ENCODE peak calls at places on chromosome 19, in seven cellular contexts. R is right atrium auricular region, O is cardiac fibroblast, E is dorsolateral prefrontal cortex, W is tibial artery, I is neural crest cell, Y is AG10803. F is an unnamed sample.

GRCh38 chr19:48560095-48560530 is 8.1 kb downstream of the SULT2B1 start:
- DNase-seq in R (no peak), O (no peak), W (no peak), I (no peak), E (no peak), Y (no peak), F (no peak)

GRCh38 chr19:35782589-35782988 is 7.2 kb downstream of the ARHGAP33 start:
- DNase-seq in O (no peak), E (no peak), Y (no peak), R (no peak), I (no peak), W (no peak), F (no peak)

GRCh38 chr19:35034005-35034502 is 3.8 kb downstream of the SCN1B start:
- DNase-seq in W (no peak), Y (no peak), O (no peak), R (no peak), E (no peak), I (no peak), F (no peak)

GRCh38 chr19:39752390-39752789 is 14.6 kb upstream of the CLC start:
- DNase-seq in R (no peak), W (no peak), Y (no peak), O (no peak), I (no peak), E (no peak), F (no peak)

GRCh38 chr19:52188822-52189744 is 769 bp upstream of the PPP2R1A start:
- DNase-seq in W (no peak), Y (no peak), O (no peak), E (no peak), I (peak), R (peak), F (peak)

GRCh38 chr19:42285546-42285945 is 16.4 kb upstream of the PRR19 start:
- DNase-seq in R (no peak), E (no peak), W (peak), I (no peak), O (no peak), Y (no peak), F (no peak)

GRCh38 chr19:47376589-47377144 is 27.6 kb downstream of the DHX34 start:
- DNase-seq in R (no peak), E (no peak), O (no peak), W (no peak), Y (no peak), I (no peak), F (no peak)

GRCh38 chr19:34662919-34663318 is 14.0 kb downstream of the SCGB2B2 start:
- DNase-seq in R (no peak), O (peak), Y (peak), I (no peak), E (no peak), W (no peak), F (no peak)

GRCh38 chr19:35056513-35057063 is 15.1 kb downstream of the HPN start:
- DNase-seq in W (no peak), E (no peak), O (no peak), I (no peak), R (no peak), Y (no peak), F (no peak)

GRCh38 chr19:48595171-48595570 is 11.4 kb upstream of the SPACA4 start:
- DNase-seq in E (no peak), W (no peak), O (no peak), I (no peak), R (no peak), Y (no peak), F (no peak)

GRCh38 chr19:6501740-6502648 is at the start of gene TUBB4A:
- DNase-seq in O (no peak), R (no peak), Y (no peak), I (peak), W (no peak), E (peak), F (peak)

GRCh38 chr19:53182202-53182601 is 11.0 kb downstream of the ZNF665 start:
- DNase-seq in I (no peak), W (no peak), E (no peak), R (no peak), O (peak), Y (no peak), F (no peak)

GRCh38 chr19:13732337-13732736 is 32.0 kb upstream of the MRI1 start:
- DNase-seq in E (no peak), O (no peak), I (no peak), Y (no peak), R (no peak), W (no peak), F (no peak)

GRCh38 chr19:43318796-43319314 is 34.6 kb upstream of the CD177 start:
- DNase-seq in O (no peak), I (no peak), E (no peak), R (no peak), W (no peak), Y (peak), F (no peak)

GRCh38 chr19:9768175-9769112 is at the start of gene ZNF846:
- DNase-seq in E (peak), W (peak), R (peak), O (peak), Y (peak), I (peak), F (peak)

GRCh38 chr19:8489591-8490394 is 12.6 kb downstream of the PRAM1 start:
- DNase-seq in I (no peak), R (no peak), Y (no peak), E (no peak), O (no peak), W (no peak), F (no peak)

GRCh38 chr19:15443838-15444237 is 5.9 kb downstream of the WIZ start:
- DNase-seq in E (no peak), R (no peak), W (peak), Y (peak), I (no peak), O (no peak), F (no peak)

GRCh38 chr19:2050991-2051770 is at the start of gene MKNK2:
- DNase-seq in Y (peak), R (peak), W (peak), O (peak), E (peak), I (peak), F (peak)

GRCh38 chr19:49651029-49651825 is 9.2 kb downstream of the SCAF1 start:
- DNase-seq in Y (no peak), E (no peak), O (no peak), I (no peak), R (no peak), W (no peak), F (no peak)

GRCh38 chr19:11405846-11406643 is 13.1 kb downstream of the RGL3 start:
- DNase-seq in E (no peak), R (no peak), O (no peak), Y (no peak), I (no peak), W (no peak), F (no peak)

DNA sequence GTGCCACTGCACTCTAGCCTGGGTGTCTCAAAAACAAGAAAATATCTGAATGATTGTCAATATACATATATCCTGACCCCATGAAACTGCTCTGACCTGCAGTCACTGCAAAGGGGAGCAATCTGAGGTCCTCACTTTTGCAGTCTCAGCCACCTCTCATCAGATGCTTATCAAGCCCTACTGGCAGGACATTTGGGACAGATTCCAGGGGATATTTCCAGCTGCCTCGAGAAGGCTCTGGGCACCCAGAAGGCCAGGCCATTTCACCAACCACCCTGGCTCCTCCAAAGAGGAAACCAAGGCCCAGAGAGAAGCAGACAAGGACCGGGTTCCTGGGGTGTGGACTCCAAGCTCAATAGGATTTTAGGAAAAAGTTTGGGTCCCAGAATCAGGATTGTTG is 2.3 kb downstream of the EML2 start:
- DNase-seq in Y (no peak), R (no peak), E (no peak), O (no peak), W (no peak), I (no peak), F (no peak)
- TF ChIP-seq CTCF in Y (no peak), R (no peak), E (no peak), O (no peak), W (no peak), I (no peak), F (no peak)

GRCh38 chr19:29714371-29714952 is 599 bp downstream of the C19orf12 start:
- DNase-seq in O (no peak), Y (no peak), W (no peak), R (no peak), I (no peak), E (no peak), F (no peak)

GRCh38 chr19:29715695-29716581 is 877 bp upstream of the C19orf12 start:
- DNase-seq in Y (no peak), E (no peak), W (no peak), R (no peak), I (no peak), O (peak), F (no peak)

GRCh38 chr19:29712744-29713516 is 2.1 kb downstream of the C19orf12 start:
- DNase-seq in I (no peak), Y (no peak), E (peak), W (no peak), O (no peak), R (no peak), F (no peak)

GRCh38 chr19:29717051-29717450 is 2.0 kb upstream of the C19orf12 start:
- DNase-seq in R (no peak), W (no peak), E (no peak), O (no peak), I (no peak), Y (no peak), F (no peak)

GRCh38 chr19:29714953-29715694 is at the start of gene C19orf12:
- DNase-seq in E (peak), O (peak), Y (peak), W (peak), I (peak), R (no peak), F (peak)
- TF ChIP-seq CTCF in E (no peak), O (no peak), Y (no peak), W (no peak), I (no peak), R (no peak), F (no peak)

DNA sequence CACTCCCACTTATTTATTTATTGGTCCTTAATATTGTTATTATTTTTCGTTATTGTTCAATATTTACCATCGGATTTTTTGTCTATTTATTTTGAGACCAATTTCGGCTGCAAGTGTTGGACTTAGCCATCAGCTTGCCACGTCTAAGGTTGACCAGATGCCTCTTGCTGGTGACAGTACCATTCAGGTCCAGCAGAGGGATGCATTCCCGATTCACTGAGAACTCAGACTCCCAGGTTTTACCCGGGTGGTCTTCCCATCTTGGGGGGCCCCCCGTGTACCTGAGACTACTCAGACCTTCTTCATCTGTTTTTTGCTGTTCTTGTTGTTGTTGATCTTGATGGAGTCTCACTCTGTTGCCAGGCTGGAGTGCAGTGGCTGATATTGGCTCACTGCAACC is 1435.2 kb downstream of the UQCRFS1 start:
- DNase-seq in W (no peak), O (peak), E (no peak), I (no peak), Y (no peak), R (peak), F (no peak)
- TF ChIP-seq CTCF in W (no peak), O (peak), E (no peak), I (peak), Y (no peak), R (no peak), F (no peak)

GRCh38 chr19:54405628-54406027 is 9.6 kb upstream of the TTYH1 start:
- DNase-seq in O (no peak), Y (no peak), I (no peak), W (no peak), R (no peak), E (no peak), F (no peak)

GRCh38 chr19:54399189-54399588 is 16.1 kb upstream of the TTYH1 start:
- DNase-seq in O (no peak), I (no peak), Y (no peak), R (no peak), W (no peak), E (no peak), F (no peak)

GRCh38 chr19:54407780-54408179 is 7.5 kb upstream of the TTYH1 start:
- DNase-seq in I (no peak), E (no peak), R (no peak), O (no peak), Y (no peak), W (no peak), F (no peak)

GRCh38 chr19:54400913-54401312 is 14.4 kb upstream of the TTYH1 start:
- DNase-seq in E (no peak), I (no peak), O (no peak), Y (no peak), W (no peak), R (no peak), F (no peak)

DNA sequence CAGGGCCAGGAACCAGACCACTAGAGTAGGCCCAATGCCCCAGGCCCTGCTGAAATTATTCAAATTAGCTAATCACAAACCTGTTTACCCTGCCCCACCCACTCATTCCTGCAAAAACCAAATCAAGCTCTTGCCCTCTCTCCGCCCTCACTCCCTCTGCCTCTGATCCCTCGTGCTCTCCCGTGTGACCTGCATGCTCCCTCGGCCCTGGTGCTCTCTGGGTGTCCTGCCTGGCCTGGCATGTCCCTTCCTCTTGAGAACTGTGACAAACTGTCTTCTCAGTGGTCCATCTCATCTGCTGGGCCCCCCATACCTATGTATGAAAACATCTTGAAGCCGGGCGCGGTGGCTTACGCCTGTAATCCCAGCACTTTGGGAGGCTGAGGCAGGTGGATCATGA is 12.2 kb upstream of the TTYH1 start:
- DNase-seq in E (no peak), R (no peak), O (no peak), Y (no peak), W (no peak), I (no peak), F (no peak)
- TF ChIP-seq CTCF in E (no peak), R (no peak), O (no peak), Y (no peak), W (no peak), I (no peak), F (no peak)

GRCh38 chr19:17125728-17126677 is 50.4 kb downstream of the MYO9B start:
- DNase-seq in I (no peak), Y (no peak), W (peak), E (peak), R (peak), O (peak), F (no peak)
- TF ChIP-seq CTCF in I (no peak), Y (no peak), W (no peak), E (no peak), R (no peak), O (no peak), F (no peak)

DNA sequence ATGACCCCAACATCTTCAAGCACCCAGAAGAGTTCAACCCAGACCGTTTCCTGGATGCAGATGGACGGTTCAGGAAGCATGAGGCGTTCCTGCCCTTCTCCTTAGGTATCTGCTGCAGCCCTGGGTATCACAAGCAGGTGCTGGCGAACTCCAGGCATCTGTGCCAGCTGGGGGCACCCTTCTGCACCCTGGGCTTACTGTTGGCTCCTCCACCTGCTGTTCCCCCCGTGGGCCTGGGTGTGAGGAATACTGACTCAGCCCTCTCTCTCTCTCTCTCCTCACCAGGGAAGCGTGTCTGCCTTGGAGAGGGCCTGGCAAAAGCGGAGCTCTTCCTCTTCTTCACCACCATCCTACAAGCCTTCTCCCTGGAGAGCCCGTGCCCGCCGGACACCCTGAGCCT is 13.0 kb downstream of the CYP2S1 start:
- DNase-seq in Y (no peak), E (no peak), R (no peak), I (no peak), O (peak), W (no peak), F (no peak)
- TF ChIP-seq CTCF in Y (no peak), E (no peak), R (no peak), I (no peak), O (no peak), W (no peak), F (no peak)

F was measured in progenitor cell of endocrine pancreas.